ENCODE peak calls at places on chromosomes 13 and 19, in four cellular contexts. Y is mammary epithelial cell, X is fibroblast of lung, H is endothelial cell of umbilical vein. G is an unnamed sample.

GRCh38 chr13:98141509-98141908 is 1.4 kb upstream of the FARP1 start:
- DNase-seq in X (no peak), Y (no peak), H (no peak), G (no peak)

GRCh38 chr13:43787998-43788397 is 1.2 kb upstream of the ENOX1 start:
- DNase-seq in Y (no peak), X (peak), H (peak), G (peak)

GRCh38 chr13:113418722-113419049 is 34.6 kb downstream of the ADPRHL1 start:
- DNase-seq in X (no peak), H (no peak), Y (no peak), G (no peak)

GRCh38 chr19:29079331-29079730 is 133.6 kb downstream of the UQCRFS1 start:
- DNase-seq in X (no peak), H (no peak), Y (no peak), G (no peak)

GRCh38 chr13:48531416-48532145 is 1.3 kb downstream of the RCBTB2 start:
- DNase-seq in X (no peak), Y (peak), H (no peak), G (no peak)

GRCh38 chr13:28100149-28101121 is at the start of gene FLT3:
- DNase-seq in X (peak), Y (peak), H (peak), G (peak)

GRCh38 chr19:37007587-37008220 is 70.5 kb upstream of the ZNF420 start:
- DNase-seq in Y (peak), H (no peak), X (peak), G (no peak)

GRCh38 chr19:55368701-55369563 is 1.3 kb downstream of the IL11 start:
- DNase-seq in X (no peak), H (no peak), Y (peak), G (no peak)

GRCh38 chr19:44677019-44677809 is 5.9 kb downstream of the CEACAM19 start:
- DNase-seq in Y (peak), X (peak), H (peak), G (peak)

GRCh38 chr19:42051166-42052115 is 18.6 kb downstream of the GRIK5 start:
- DNase-seq in X (no peak), Y (peak), H (no peak), G (no peak)

GRCh38 chr19:18322759-18323460 is at the start of gene LSM4:
- DNase-seq in Y (peak), X (peak), H (peak), G (peak)
- TF ChIP-seq CTCF in Y (peak), X (no peak), H (peak), G (peak)

GRCh38 chr19:48967346-48968178 is 2.5 kb downstream of the FTL start:
- DNase-seq in Y (no peak), X (peak), H (no peak), G (no peak)

GRCh38 chr19:48966541-48967345 is 1.6 kb downstream of the FTL start:
- DNase-seq in H (no peak), Y (no peak), X (no peak), G (no peak)

GRCh38 chr19:48968813-48969218 is 3.7 kb downstream of the FTL start:
- DNase-seq in X (no peak), Y (no peak), H (no peak), G (no peak)

GRCh38 chr19:48969276-48970138 is 4.4 kb downstream of the FTL start:
- DNase-seq in X (no peak), H (no peak), Y (no peak), G (no peak)

GRCh38 chr19:48968179-48968661 is 3.1 kb downstream of the FTL start:
- DNase-seq in H (no peak), X (peak), Y (no peak), G (no peak)
- H3K9ac ChIP-seq in H (no peak), X (no peak), Y (no peak), G (no peak)

GRCh38 chr13:20702945-20703784 is at the start of gene IL17D:
- DNase-seq in Y (peak), X (no peak), H (peak), G (no peak)
- TF ChIP-seq CTCF in Y (no peak), X (no peak), H (no peak), G (no peak)

DNA sequence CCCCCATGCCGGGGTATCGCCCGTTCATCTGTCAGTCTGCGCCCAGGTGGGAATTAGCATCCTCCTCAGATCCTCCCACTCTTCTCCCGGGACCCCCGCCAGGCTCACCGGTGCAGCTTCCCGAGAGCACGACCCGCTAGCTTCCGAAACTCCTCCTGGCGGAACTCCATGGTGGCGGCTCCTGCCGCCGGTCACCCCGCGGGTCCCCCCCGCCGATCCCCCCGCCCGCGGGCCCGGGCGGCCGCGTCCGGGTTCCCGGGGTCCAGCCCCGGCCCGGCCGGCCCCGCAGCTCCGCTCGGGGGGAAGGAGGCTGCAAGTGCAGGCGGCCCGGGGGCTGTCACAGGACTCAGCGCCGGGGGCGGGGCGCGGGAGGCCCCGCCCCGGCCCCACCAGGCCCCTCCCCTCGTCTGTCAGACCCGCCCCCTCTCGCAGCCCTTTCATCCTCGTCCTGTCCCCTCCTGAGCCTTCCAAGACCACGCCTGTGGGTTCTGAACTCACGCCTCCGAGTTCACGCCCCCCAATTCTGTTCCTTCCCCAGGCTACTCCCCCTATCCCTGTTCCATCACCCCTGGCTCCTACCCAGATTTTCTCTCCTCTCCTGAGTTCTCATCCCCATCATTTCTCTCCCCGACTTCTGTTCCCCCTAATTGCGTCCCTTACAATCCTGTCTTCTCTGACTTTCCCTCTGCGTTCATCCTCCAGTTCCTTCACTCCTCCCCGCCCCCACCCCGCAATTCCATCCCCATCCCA is at the start of gene SLC17A7:
- DNase-seq in X (no peak), H (no peak), Y (no peak), G (no peak)
- H3K9ac ChIP-seq in X (no peak), H (no peak), Y (no peak), G (peak)

GRCh38 chr19:46017095-46017429 is 5.8 kb downstream of the PGLYRP1 start:
- DNase-seq in X (no peak), H (no peak), Y (no peak), G (no peak)
- TF ChIP-seq CTCF in X (no peak), H (no peak), Y (no peak), G (no peak)

G was measured in HCT116.